ENCODE peak calls at places on chromosomes 6 and 20, in nine cellular contexts. H is HTR-8/SVneo; Q is ovary; P is activated T-helper 1 cell treated with anti-CD3 and anti-CD28 coated beads, Interleukin-12 subunit alpha, Interleukin-12 subunit beta, Interleukin-2, Interleukin-4 antibody, amounts not matched to agents 30 ng/mL and 10 ng/mL and 1 ng/mL, durations not matched to agents 14 hours and 24 hours and 36 hours; G is adrenal gland; L is ascending aorta; S is HT1080; A is NCI-H1105 treated with DMSO at 0.1 percent for 48 hours; B is COR-L47. I is an unnamed sample.

GRCh38 chr6:90544085-90544484 is 42.8 kb downstream of the MAP3K7 start:
- DNase-seq in H (no peak), Q (no peak), P (no peak), G (no peak), L (no peak), S (no peak), A (no peak), B (no peak), I (no peak)

GRCh38 chr6:43096451-43097097 is 20.5 kb downstream of the PTK7 start:
- DNase-seq in H (no peak), Q (no peak), P (no peak), G (peak; percentile 13), L (peak; percentile 67), S (peak; percentile 55), A (no peak), B (no peak), I (peak; percentile 16)

GRCh38 chr6:142698751-142699150 is 246.2 kb downstream of the HIVEP2 start:
- DNase-seq in H (no peak), Q (no peak), P (no peak), G (no peak), L (no peak), S (no peak), A (no peak), B (no peak), I (no peak)

GRCh38 chr6:109455161-109455501 is 441 bp downstream of the MICAL1 start:
- DNase-seq in H (no peak), Q (no peak), P (peak; percentile 28), G (no peak), L (no peak), S (no peak), A (peak; percentile 44), B (no peak), I (peak; percentile 56)

GRCh38 chr20:58433029-58433657 is 44.1 kb downstream of the VAPB start:
- DNase-seq in H (no peak), Q (no peak), P (no peak), G (no peak), L (no peak), S (no peak), A (no peak), B (no peak), I (no peak)

GRCh38 chr6:108194503-108194902 is 28.7 kb downstream of the NR2E1 start:
- DNase-seq in H (no peak), Q (no peak), P (no peak), G (no peak), L (no peak), S (no peak), A (no peak), B (no peak), I (no peak)

GRCh38 chr20:14336667-14337066 is 745 bp downstream of the FLRT3 start:
- DNase-seq in H (no peak), Q (no peak), P (no peak), G (no peak), L (no peak), S (peak; percentile 32), A (no peak), B (no peak), I (no peak)

GRCh38 chr6:106159531-106159940 is 73.4 kb downstream of the PRDM1 start:
- DNase-seq in H (peak; percentile 18), Q (no peak), P (no peak), G (no peak), L (no peak), S (peak; percentile 91), A (no peak), B (no peak), I (no peak)

GRCh38 chr6:11202513-11203305 is 29.8 kb downstream of the NEDD9 start:
- DNase-seq in H (no peak), Q (no peak), P (peak; percentile 43), G (no peak), L (peak; percentile 66), S (no peak), A (no peak), B (no peak), I (no peak)

GRCh38 chr6:31178143-31179041 is 7.9 kb upstream of the POU5F1 start:
- DNase-seq in H (no peak), Q (no peak), P (no peak), G (no peak), L (no peak), S (no peak), A (no peak), B (no peak), I (no peak)

GRCh38 chr6:167244064-167244949 is 46.8 kb upstream of the UNC93A start:
- DNase-seq in H (no peak), Q (no peak), P (no peak), G (no peak), L (no peak), S (no peak), A (no peak), B (no peak), I (no peak)

GRCh38 chr20:21513881-21514540 is at the start of gene NKX2-2:
- DNase-seq in H (no peak), Q (no peak), P (no peak), G (peak; percentile 19), L (no peak), S (no peak), A (peak; percentile 10), B (no peak), I (no peak)